ENCODE peak calls at places on chromosome 9, in ten cellular contexts. One of them, this sample, is unnamed. For H3K4me1, the result is how much of the 10 kb centered on the place peaks cover.

GRCh38 chr9:77291714-77292113 is 114.4 kb downstream of the VPS13A start:
- DNase-seq in IMR-90: peak
- DNase-seq in tibial nerve: no peak
- DNase-seq in aorta: no peak
- DNase-seq in H1: no peak
- DNase-seq in small intestine: peak
- DNase-seq in CD8-positive, alpha-beta memory T cell: no peak
- DNase-seq in endodermal cell: peak
- DNase-seq in ascending aorta: no peak
- DNase-seq in heart left ventricle: no peak
- DNase-seq in this sample: no peak

GRCh38 chr9:108057421-108058136 is 568.0 kb upstream of the KLF4 start:
- DNase-seq in IMR-90: peak
- DNase-seq in tibial nerve: no peak
- DNase-seq in aorta: no peak
- DNase-seq in H1: no peak
- DNase-seq in small intestine: peak
- DNase-seq in CD8-positive, alpha-beta memory T cell: no peak
- DNase-seq in endodermal cell: no peak
- DNase-seq in ascending aorta: peak
- DNase-seq in heart left ventricle: no peak
- DNase-seq in this sample: no peak

GRCh38 chr9:70438341-70438924 is 24.0 kb upstream of the KLF9 start:
- DNase-seq in IMR-90: peak
- DNase-seq in tibial nerve: no peak
- DNase-seq in aorta: no peak
- DNase-seq in H1: no peak
- DNase-seq in small intestine: peak
- DNase-seq in CD8-positive, alpha-beta memory T cell: no peak
- DNase-seq in endodermal cell: no peak
- DNase-seq in ascending aorta: peak
- DNase-seq in heart left ventricle: peak
- DNase-seq in this sample: peak

GRCh38 chr9:130607640-130608420 is 28.5 kb downstream of the FUBP3 start:
- DNase-seq in IMR-90: peak
- DNase-seq in tibial nerve: no peak
- DNase-seq in aorta: no peak
- DNase-seq in H1: no peak
- DNase-seq in small intestine: no peak
- DNase-seq in CD8-positive, alpha-beta memory T cell: no peak
- DNase-seq in endodermal cell: no peak
- DNase-seq in ascending aorta: no peak
- DNase-seq in heart left ventricle: no peak
- DNase-seq in this sample: no peak

GRCh38 chr9:77534376-77535057 is 113.6 kb downstream of the GNA14 start:
- DNase-seq in IMR-90: no peak
- DNase-seq in tibial nerve: no peak
- DNase-seq in aorta: no peak
- DNase-seq in H1: no peak
- DNase-seq in small intestine: no peak
- DNase-seq in CD8-positive, alpha-beta memory T cell: no peak
- DNase-seq in endodermal cell: peak
- DNase-seq in ascending aorta: no peak
- DNase-seq in heart left ventricle: no peak
- DNase-seq in this sample: no peak

GRCh38 chr9:115296831-115297565 is 179.0 kb upstream of the TNC start:
- DNase-seq in IMR-90: no peak
- DNase-seq in tibial nerve: no peak
- DNase-seq in aorta: no peak
- DNase-seq in H1: no peak
- DNase-seq in small intestine: no peak
- DNase-seq in CD8-positive, alpha-beta memory T cell: no peak
- DNase-seq in endodermal cell: peak
- DNase-seq in ascending aorta: no peak
- DNase-seq in heart left ventricle: no peak
- DNase-seq in this sample: no peak

GRCh38 chr9:84283895-84284294 is 56.7 kb downstream of the SLC28A3 start:
- DNase-seq in IMR-90: no peak
- DNase-seq in tibial nerve: no peak
- DNase-seq in aorta: no peak
- DNase-seq in H1: no peak
- DNase-seq in small intestine: no peak
- DNase-seq in CD8-positive, alpha-beta memory T cell: no peak
- DNase-seq in endodermal cell: no peak
- DNase-seq in ascending aorta: no peak
- DNase-seq in heart left ventricle: no peak
- DNase-seq in this sample: no peak

GRCh38 chr9:16321461-16322119 is 548.9 kb downstream of the BNC2 start:
- DNase-seq in IMR-90: peak
- DNase-seq in tibial nerve: no peak
- DNase-seq in aorta: no peak
- DNase-seq in H1: no peak
- DNase-seq in small intestine: no peak
- DNase-seq in CD8-positive, alpha-beta memory T cell: no peak
- DNase-seq in endodermal cell: no peak
- DNase-seq in ascending aorta: peak
- DNase-seq in heart left ventricle: no peak
- DNase-seq in this sample: no peak

GRCh38 chr9:93286252-93287188 is 102.6 kb downstream of the WNK2 start:
- DNase-seq in IMR-90: no peak
- DNase-seq in tibial nerve: no peak
- DNase-seq in aorta: no peak
- DNase-seq in H1: no peak
- DNase-seq in small intestine: no peak
- DNase-seq in CD8-positive, alpha-beta memory T cell: no peak
- DNase-seq in endodermal cell: no peak
- DNase-seq in ascending aorta: no peak
- DNase-seq in heart left ventricle: no peak
- DNase-seq in this sample: no peak

GRCh38 chr9:113631811-113632665 is 168.5 kb downstream of the RGS3 start:
- DNase-seq in IMR-90: no peak
- DNase-seq in tibial nerve: no peak
- DNase-seq in aorta: no peak
- DNase-seq in H1: no peak
- DNase-seq in small intestine: no peak
- DNase-seq in CD8-positive, alpha-beta memory T cell: no peak
- DNase-seq in endodermal cell: peak
- DNase-seq in ascending aorta: peak
- DNase-seq in heart left ventricle: no peak
- DNase-seq in this sample: no peak

GRCh38 chr9:135959814-135960213 is 1.4 kb downstream of the UBAC1 start:
- DNase-seq in IMR-90: no peak
- DNase-seq in tibial nerve: no peak
- DNase-seq in aorta: no peak
- DNase-seq in H1: no peak
- DNase-seq in small intestine: no peak
- DNase-seq in CD8-positive, alpha-beta memory T cell: no peak
- DNase-seq in endodermal cell: no peak
- DNase-seq in ascending aorta: no peak
- DNase-seq in heart left ventricle: no peak
- DNase-seq in this sample: no peak

GRCh38 chr9:135957431-135957830 is 3.7 kb downstream of the UBAC1 start:
- DNase-seq in IMR-90: no peak
- DNase-seq in tibial nerve: no peak
- DNase-seq in aorta: no peak
- DNase-seq in H1: no peak
- DNase-seq in small intestine: no peak
- DNase-seq in CD8-positive, alpha-beta memory T cell: no peak
- DNase-seq in endodermal cell: no peak
- DNase-seq in ascending aorta: no peak
- DNase-seq in heart left ventricle: no peak
- DNase-seq in this sample: no peak

GRCh38 chr9:135956798-135957166 is 4.4 kb downstream of the UBAC1 start:
- DNase-seq in IMR-90: no peak
- DNase-seq in tibial nerve: no peak
- DNase-seq in aorta: no peak
- DNase-seq in H1: no peak
- DNase-seq in small intestine: no peak
- DNase-seq in CD8-positive, alpha-beta memory T cell: no peak
- DNase-seq in endodermal cell: no peak
- DNase-seq in ascending aorta: no peak
- DNase-seq in heart left ventricle: no peak
- DNase-seq in this sample: no peak

GRCh38 chr9:135960328-135961276 is 571 bp downstream of the UBAC1 start:
- DNase-seq in IMR-90: no peak
- DNase-seq in tibial nerve: no peak
- DNase-seq in aorta: no peak
- DNase-seq in H1: no peak
- DNase-seq in small intestine: peak
- DNase-seq in CD8-positive, alpha-beta memory T cell: no peak
- DNase-seq in endodermal cell: peak
- DNase-seq in ascending aorta: no peak
- DNase-seq in heart left ventricle: peak
- DNase-seq in this sample: no peak

GRCh38 chr9:135958485-135958884 is 2.7 kb downstream of the UBAC1 start:
- DNase-seq in IMR-90: no peak
- DNase-seq in tibial nerve: no peak
- DNase-seq in aorta: no peak
- DNase-seq in H1: no peak
- DNase-seq in small intestine: no peak
- DNase-seq in CD8-positive, alpha-beta memory T cell: no peak
- DNase-seq in endodermal cell: no peak
- DNase-seq in ascending aorta: no peak
- DNase-seq in heart left ventricle: no peak
- DNase-seq in this sample: no peak
- H3K4me1 ChIP-seq in IMR-90: under half
- H3K4me1 ChIP-seq in tibial nerve: under half
- H3K4me1 ChIP-seq in aorta: under half
- H3K4me1 ChIP-seq in H1: under half
- H3K4me1 ChIP-seq in small intestine: under half
- H3K4me1 ChIP-seq in CD8-positive, alpha-beta memory T cell: under half
- H3K4me1 ChIP-seq in endodermal cell: under half
- H3K4me1 ChIP-seq in ascending aorta: under half
- H3K4me1 ChIP-seq in heart left ventricle: under half
- H3K4me1 ChIP-seq in this sample: half or more

DNA sequence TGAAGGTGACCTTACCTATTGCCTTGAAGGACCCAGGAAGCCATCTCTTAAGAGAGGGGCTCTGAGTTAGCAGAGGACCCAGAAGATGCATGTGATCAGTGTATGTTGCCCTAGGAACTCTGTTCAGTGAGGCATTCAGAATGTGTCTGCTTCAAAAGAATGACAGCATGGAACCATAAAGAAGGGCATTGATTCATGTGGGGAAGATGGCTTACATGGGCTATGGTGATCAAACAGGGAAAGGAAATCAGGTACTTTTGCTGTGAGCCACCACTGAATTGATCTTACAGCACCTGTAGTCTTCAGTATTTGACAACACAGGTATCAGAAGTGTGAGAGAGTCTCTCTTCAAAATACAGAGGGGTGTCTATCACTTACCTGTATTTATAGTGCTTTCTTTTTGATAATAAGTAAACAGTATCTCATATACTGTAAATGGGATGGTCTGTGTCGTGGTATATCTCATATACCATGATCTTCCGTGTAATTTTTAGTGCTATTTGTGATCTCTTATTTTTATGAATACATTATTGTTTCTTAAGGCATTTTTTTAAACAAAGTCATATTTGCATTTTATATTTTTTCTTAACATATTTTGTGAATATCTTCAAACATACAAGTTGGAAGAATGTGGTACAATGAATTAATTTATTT is 57.0 kb downstream of the FOCAD start:
- DNase-seq in IMR-90: no peak
- DNase-seq in tibial nerve: no peak
- DNase-seq in aorta: no peak
- DNase-seq in H1: no peak
- DNase-seq in small intestine: no peak
- DNase-seq in CD8-positive, alpha-beta memory T cell: no peak
- DNase-seq in endodermal cell: no peak
- DNase-seq in ascending aorta: no peak
- DNase-seq in heart left ventricle: no peak
- DNase-seq in this sample: no peak
- H3K4me3 ChIP-seq in IMR-90: no peak
- H3K4me3 ChIP-seq in tibial nerve: no peak
- H3K4me3 ChIP-seq in aorta: no peak
- H3K4me3 ChIP-seq in H1: no peak
- H3K4me3 ChIP-seq in small intestine: no peak
- H3K4me3 ChIP-seq in CD8-positive, alpha-beta memory T cell: no peak
- H3K4me3 ChIP-seq in endodermal cell: no peak
- H3K4me3 ChIP-seq in ascending aorta: no peak
- H3K4me3 ChIP-seq in heart left ventricle: no peak
- H3K4me3 ChIP-seq in this sample: no peak

GRCh38 chr9:33535541-33535940 is 11.5 kb downstream of the ANKRD18B start:
- DNase-seq in IMR-90: no peak
- DNase-seq in tibial nerve: no peak
- DNase-seq in aorta: no peak
- DNase-seq in H1: no peak
- DNase-seq in small intestine: no peak
- DNase-seq in CD8-positive, alpha-beta memory T cell: no peak
- DNase-seq in endodermal cell: no peak
- DNase-seq in ascending aorta: no peak
- DNase-seq in heart left ventricle: no peak
- DNase-seq in this sample: no peak
- H3K27ac ChIP-seq in IMR-90: no peak
- H3K27ac ChIP-seq in tibial nerve: no peak
- H3K27ac ChIP-seq in aorta: no peak
- H3K27ac ChIP-seq in H1: no peak
- H3K27ac ChIP-seq in small intestine: no peak
- H3K27ac ChIP-seq in CD8-positive, alpha-beta memory T cell: no peak
- H3K27ac ChIP-seq in endodermal cell: no peak
- H3K27ac ChIP-seq in ascending aorta: no peak
- H3K27ac ChIP-seq in heart left ventricle: no peak
- H3K27ac ChIP-seq in this sample: no peak

GRCh38 chr9:124215956-124216355 is 41.8 kb upstream of the NEK6 start:
- DNase-seq in IMR-90: no peak
- DNase-seq in tibial nerve: no peak
- DNase-seq in aorta: no peak
- DNase-seq in H1: no peak
- DNase-seq in small intestine: no peak
- DNase-seq in CD8-positive, alpha-beta memory T cell: no peak
- DNase-seq in endodermal cell: no peak
- DNase-seq in ascending aorta: peak
- DNase-seq in heart left ventricle: no peak
- DNase-seq in this sample: no peak

GRCh38 chr9:124217839-124218437 is 39.8 kb upstream of the NEK6 start:
- DNase-seq in IMR-90: no peak
- DNase-seq in tibial nerve: no peak
- DNase-seq in aorta: no peak
- DNase-seq in H1: no peak
- DNase-seq in small intestine: no peak
- DNase-seq in CD8-positive, alpha-beta memory T cell: no peak
- DNase-seq in endodermal cell: peak
- DNase-seq in ascending aorta: peak
- DNase-seq in heart left ventricle: no peak
- DNase-seq in this sample: no peak

GRCh38 chr9:124214596-124215550 is 42.9 kb upstream of the NEK6 start:
- DNase-seq in IMR-90: no peak
- DNase-seq in tibial nerve: no peak
- DNase-seq in aorta: no peak
- DNase-seq in H1: no peak
- DNase-seq in small intestine: no peak
- DNase-seq in CD8-positive, alpha-beta memory T cell: no peak
- DNase-seq in endodermal cell: peak
- DNase-seq in ascending aorta: peak
- DNase-seq in heart left ventricle: no peak
- DNase-seq in this sample: no peak

GRCh38 chr9:124215551-124215910 is 42.2 kb upstream of the NEK6 start:
- DNase-seq in IMR-90: no peak
- DNase-seq in tibial nerve: no peak
- DNase-seq in aorta: no peak
- DNase-seq in H1: no peak
- DNase-seq in small intestine: no peak
- DNase-seq in CD8-positive, alpha-beta memory T cell: no peak
- DNase-seq in endodermal cell: peak
- DNase-seq in ascending aorta: peak
- DNase-seq in heart left ventricle: no peak
- DNase-seq in this sample: no peak

GRCh38 chr9:124216474-124217176 is 41.1 kb upstream of the NEK6 start:
- DNase-seq in IMR-90: no peak
- DNase-seq in tibial nerve: no peak
- DNase-seq in aorta: no peak
- DNase-seq in H1: no peak
- DNase-seq in small intestine: no peak
- DNase-seq in CD8-positive, alpha-beta memory T cell: no peak
- DNase-seq in endodermal cell: peak
- DNase-seq in ascending aorta: peak
- DNase-seq in heart left ventricle: peak
- DNase-seq in this sample: peak
- H3K4me1 ChIP-seq in IMR-90: under half
- H3K4me1 ChIP-seq in tibial nerve: under half
- H3K4me1 ChIP-seq in aorta: under half
- H3K4me1 ChIP-seq in H1: under half
- H3K4me1 ChIP-seq in small intestine: under half
- H3K4me1 ChIP-seq in CD8-positive, alpha-beta memory T cell: half or more
- H3K4me1 ChIP-seq in endodermal cell: under half
- H3K4me1 ChIP-seq in ascending aorta: under half
- H3K4me1 ChIP-seq in heart left ventricle: under half
- H3K4me1 ChIP-seq in this sample: under half